ENCODE peak calls at places on chromosome 4, in nine cellular contexts. R, C, H, O, J, K, Q, V and I are unnamed samples. For H3K4me1, the result is how much of the 10 kb centered on the place peaks cover.

GRCh38 chr4:105455998-105456397 is 17.9 kb downstream of the PPA2 start:
- ATAC-seq in Q (no peak), J (no peak), C (no peak), V (no peak), H (no peak), K (peak), O (no peak), R (no peak), I (no peak)

GRCh38 chr4:122508083-122508482 is 51.6 kb upstream of the IL2 start:
- ATAC-seq in V (peak), Q (no peak), O (no peak), R (peak), J (peak), C (no peak), H (no peak), K (no peak), I (no peak)

GRCh38 chr4:90598741-90599140 is 471.5 kb downstream of the CCSER1 start:
- ATAC-seq in R (no peak), Q (no peak), H (no peak), V (peak), K (no peak), J (no peak), C (no peak), O (no peak), I (no peak)

GRCh38 chr4:101989551-101989950 is 199.0 kb downstream of the BANK1 start:
- ATAC-seq in J (no peak), H (no peak), K (no peak), V (no peak), Q (no peak), R (no peak), C (no peak), O (no peak), I (no peak)

GRCh38 chr4:69610484-69610883 is 29.0 kb downstream of the UGT2A2 start:
- ATAC-seq in O (no peak), R (no peak), V (no peak), C (no peak), K (no peak), J (no peak), Q (no peak), H (no peak), I (no peak)

GRCh38 chr4:130659314-130659713 is 1563.4 kb downstream of the C4orf33 start:
- ATAC-seq in Q (no peak), V (no peak), C (peak), K (no peak), H (no peak), R (no peak), J (no peak), O (no peak), I (no peak)

GRCh38 chr4:145041378-145041777 is 56.6 kb downstream of the ANAPC10 start:
- ATAC-seq in H (peak), J (no peak), V (no peak), Q (no peak), O (no peak), C (no peak), R (no peak), K (no peak), I (no peak)

GRCh38 chr4:113524505-113525186 is 236.9 kb downstream of the CAMK2D start:
- ATAC-seq in O (no peak), K (no peak), H (no peak), R (no peak), Q (no peak), J (no peak), C (no peak), V (no peak), I (no peak)

GRCh38 chr4:188107931-188108843 is 1.2 kb downstream of the TRIML2 start:
- ATAC-seq in C (no peak), V (no peak), O (no peak), Q (no peak), H (no peak), R (no peak), J (no peak), K (no peak), I (no peak)

DNA sequence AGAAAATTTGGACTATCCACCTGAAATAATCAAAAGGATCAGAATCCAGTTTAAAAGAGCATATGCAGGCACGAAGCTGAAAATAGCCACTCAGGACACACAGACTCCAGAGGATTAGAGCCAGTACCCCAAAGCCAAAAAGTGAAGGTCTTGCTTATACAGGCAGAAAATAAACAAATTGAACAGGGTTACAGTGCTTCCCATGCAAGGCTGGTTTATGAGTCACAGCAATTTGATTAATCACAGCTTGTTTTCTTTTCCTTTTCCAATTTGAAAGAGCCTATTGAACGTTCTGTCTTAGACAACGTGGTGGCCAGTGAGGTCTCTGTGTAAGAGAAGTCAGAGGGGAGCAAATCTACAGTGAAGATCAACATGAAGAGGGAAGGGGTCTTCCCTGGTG is 10.2 kb downstream of the HGFAC start:
- ATAC-seq in K (no peak), J (no peak), V (no peak), C (peak), Q (peak), R (peak), H (no peak), O (no peak), I (peak)
- H3K4me1 ChIP-seq in K (under half), J (under half), V (under half), C (under half), Q (under half), R (under half), H (under half), O (under half), I (under half)

GRCh38 chr4:150961566-150961965 is 53.5 kb downstream of the LRBA start:
- ATAC-seq in C (no peak), R (no peak), J (no peak), V (no peak), O (no peak), K (no peak), H (no peak), Q (no peak), I (no peak)
- H3K4me3 ChIP-seq in C (no peak), R (no peak), J (no peak), V (no peak), O (no peak), K (no peak), H (no peak), Q (no peak), I (no peak)

DNA sequence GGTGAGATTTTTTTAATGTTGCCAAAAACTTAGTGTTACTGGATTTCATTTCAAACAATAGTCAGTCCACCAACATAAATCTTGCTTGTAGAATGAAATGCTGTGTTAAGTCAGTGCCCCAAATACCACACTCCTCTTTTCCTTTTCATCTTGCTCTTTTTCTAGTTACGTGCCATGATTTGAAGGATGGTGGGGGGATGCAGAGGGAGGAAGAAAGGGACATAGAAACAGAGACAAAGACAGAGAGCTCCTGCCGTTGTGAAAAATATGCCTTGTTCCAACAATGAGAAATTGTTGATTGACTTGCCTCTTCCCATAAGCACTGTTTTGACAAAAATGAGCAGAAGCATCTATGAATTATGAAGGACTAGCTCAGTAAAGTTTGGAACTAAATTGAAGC is 111.8 kb upstream of the PTPN13 start:
- ATAC-seq in O (no peak), J (no peak), H (no peak), K (no peak), V (no peak), R (no peak), Q (no peak), C (no peak), I (no peak)
- H3K4me1 ChIP-seq in O (under half), J (under half), H (under half), K (under half), V (under half), R (under half), Q (under half), C (under half), I (under half)

GRCh38 chr4:76607846-76608245 is 172.8 kb downstream of the SHROOM3 start:
- ATAC-seq in H (no peak), K (no peak), J (no peak), O (no peak), C (no peak), R (no peak), V (no peak), Q (no peak), I (no peak)

GRCh38 chr4:76610751-76611150 is 175.7 kb downstream of the SHROOM3 start:
- ATAC-seq in R (no peak), Q (peak), O (no peak), C (no peak), K (no peak), V (no peak), J (no peak), H (peak), I (no peak)

GRCh38 chr4:76606662-76607265 is 171.7 kb downstream of the SHROOM3 start:
- ATAC-seq in R (no peak), O (no peak), C (no peak), H (no peak), J (no peak), V (no peak), Q (no peak), K (no peak), I (no peak)

GRCh38 chr4:76605099-76605563 is 170.1 kb downstream of the SHROOM3 start:
- ATAC-seq in J (no peak), R (no peak), H (no peak), C (no peak), Q (no peak), V (no peak), K (no peak), O (no peak), I (no peak)

GRCh38 chr4:76607266-76607799 is 172.3 kb downstream of the SHROOM3 start:
- ATAC-seq in J (no peak), K (no peak), C (no peak), V (no peak), O (no peak), Q (no peak), H (peak), R (no peak), I (no peak)
- H3K4me3 ChIP-seq in J (no peak), K (no peak), C (no peak), V (no peak), O (no peak), Q (no peak), H (no peak), R (no peak), I (no peak)

DNA sequence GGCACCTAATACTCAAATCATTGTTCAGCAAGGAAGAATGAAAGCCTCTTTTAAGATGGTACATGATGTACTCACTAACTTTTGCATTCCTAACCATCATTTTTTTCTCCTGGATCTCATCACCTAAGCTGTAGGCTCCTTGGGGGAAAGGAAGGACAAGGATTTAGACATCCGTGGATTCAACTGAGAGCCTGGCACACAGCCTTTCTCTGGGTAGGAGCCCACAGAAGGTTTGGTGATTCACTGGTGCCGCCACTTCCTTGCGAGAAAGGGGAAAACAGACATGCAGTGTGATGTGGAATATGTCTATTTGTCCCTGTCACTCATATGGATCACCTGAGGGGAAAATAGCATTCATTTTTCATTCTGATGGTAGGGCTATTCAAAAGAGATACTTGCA is 147.3 kb downstream of the PCDH7 start:
- ATAC-seq in H (no peak), R (no peak), J (no peak), C (no peak), K (no peak), V (no peak), O (no peak), Q (no peak), I (peak)
- H3K4me1 ChIP-seq in H (under half), R (under half), J (under half), C (under half), K (under half), V (under half), O (under half), Q (under half), I (under half)

DNA sequence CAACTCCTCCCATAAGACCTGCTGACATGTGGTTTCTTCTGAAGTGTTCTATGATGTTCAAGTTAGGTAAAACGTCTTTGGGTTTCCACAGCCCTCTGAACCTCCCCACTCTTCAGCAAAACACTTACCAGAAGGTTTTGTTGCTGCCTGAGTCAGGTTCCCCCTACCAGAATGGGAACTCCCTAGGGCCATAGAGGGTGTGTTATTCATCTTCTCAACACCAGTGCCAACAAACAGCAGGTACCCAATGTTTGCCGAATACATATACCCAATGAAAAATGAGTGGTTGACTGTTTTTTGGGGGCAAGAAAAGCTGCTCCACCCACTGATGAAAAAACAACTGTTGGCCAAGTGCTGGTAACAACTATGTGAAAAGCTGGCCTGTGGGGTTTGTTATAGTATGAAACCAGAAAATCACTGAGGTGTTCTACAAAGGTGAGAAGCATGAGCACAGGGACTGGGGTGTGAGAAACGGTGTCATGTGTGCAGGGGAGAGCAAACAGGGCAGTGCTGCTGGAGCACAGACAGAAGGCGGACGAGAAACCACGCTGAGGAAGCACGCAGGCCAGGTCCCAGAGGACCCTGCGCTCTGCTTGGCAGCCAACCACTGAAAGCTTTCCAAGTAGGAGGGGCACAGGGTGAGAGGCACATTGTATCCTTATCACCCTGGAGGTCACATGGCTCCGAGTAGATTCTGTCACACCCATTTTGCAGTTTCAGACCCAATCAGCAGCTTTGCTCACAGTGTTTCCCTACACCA is 28.8 kb downstream of the ATP8A1 start:
- ATAC-seq in V (peak), H (peak), J (peak), Q (peak), K (peak), C (peak), R (no peak), O (peak), I (peak)
- H3K4me3 ChIP-seq in V (peak), H (no peak), J (peak), Q (no peak), K (no peak), C (no peak), R (no peak), O (no peak), I (no peak)

DNA sequence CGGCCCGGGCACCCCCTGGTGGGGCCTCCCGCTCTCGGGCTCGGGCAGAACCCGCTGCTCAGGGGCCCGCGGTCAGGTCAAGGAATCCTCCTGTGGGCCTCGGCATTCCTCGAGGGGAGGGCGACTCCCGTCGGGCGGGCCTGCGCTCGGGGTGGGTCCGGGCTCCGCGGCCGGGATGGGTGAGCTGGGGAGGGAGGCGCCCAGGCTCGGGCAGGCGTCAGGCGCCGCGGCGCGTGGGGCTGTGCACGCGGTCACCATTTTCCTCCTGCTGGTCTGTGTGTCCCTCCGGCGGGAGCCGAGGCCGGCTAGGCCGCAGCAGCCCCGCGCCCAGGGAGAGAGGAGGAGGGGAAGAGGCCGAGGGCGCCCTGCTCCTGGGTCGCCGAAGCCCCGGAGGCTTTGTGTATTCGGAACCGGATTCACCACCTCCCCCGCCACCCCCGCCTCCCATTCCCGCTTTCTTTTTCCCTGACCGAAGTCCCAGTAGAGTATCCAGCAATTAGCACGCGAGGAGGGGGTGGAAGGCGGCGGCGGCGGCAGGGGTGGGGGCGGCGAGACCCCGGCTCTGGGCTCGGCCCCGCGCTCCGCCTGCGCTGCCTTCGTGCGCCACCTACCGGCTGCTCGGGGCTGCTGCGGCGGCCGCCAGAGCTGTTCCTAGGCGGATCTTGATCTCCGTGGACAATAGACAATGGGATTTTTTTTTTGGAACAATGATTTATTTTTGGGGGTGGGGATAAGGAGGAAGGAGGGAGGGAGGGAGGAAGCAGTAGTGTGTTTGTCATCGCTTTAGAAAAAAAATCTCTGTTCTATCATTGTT is 99.0 kb upstream of the MAML3 start:
- ATAC-seq in Q (peak), H (peak), J (peak), O (peak), K (peak), R (peak), V (peak), C (peak), I (peak)
- H3K4me1 ChIP-seq in Q (under half), H (under half), J (under half), O (under half), K (under half), R (half or more), V (under half), C (under half), I (half or more)

GRCh38 chr4:110837896-110838450 is 215.1 kb upstream of the PITX2 start:
- ATAC-seq in C (no peak), Q (no peak), R (no peak), V (no peak), K (no peak), O (no peak), J (no peak), H (no peak), I (no peak)
- H3K4me3 ChIP-seq in C (no peak), Q (no peak), R (no peak), V (no peak), K (no peak), O (no peak), J (no peak), H (no peak), I (no peak)

DNA sequence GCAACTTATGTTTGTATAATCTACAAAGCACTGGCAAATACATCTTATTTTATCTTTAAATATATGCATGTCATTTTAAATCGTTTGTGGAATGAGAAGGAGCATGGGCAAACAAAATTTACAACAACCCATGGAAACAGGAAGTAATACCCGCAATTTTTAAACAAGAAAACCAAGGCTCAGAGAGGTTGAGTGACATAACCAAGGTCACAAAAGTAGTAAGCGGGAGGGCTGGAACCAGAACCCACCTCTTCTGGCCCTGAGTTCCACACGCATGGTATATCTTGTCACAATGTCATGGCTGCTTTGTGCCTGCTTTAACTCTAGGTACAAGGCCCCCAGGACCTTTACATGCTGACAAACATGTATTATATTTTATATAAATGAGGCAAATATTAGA is 52.9 kb downstream of the SLC7A11 start:
- ATAC-seq in K (no peak), R (no peak), Q (no peak), O (no peak), V (no peak), J (no peak), C (no peak), H (no peak), I (no peak)
- H3K4me1 ChIP-seq in K (under half), R (under half), Q (under half), O (under half), V (under half), J (under half), C (under half), H (under half), I (under half)